ENCODE peak calls at places on chromosomes 13 and 19, in four cellular contexts. Z, D, B and V are unnamed samples.

GRCh38 chr13:75324413-75324940 is 157.5 kb downstream of the TBC1D4 start:
- DNase-seq in Z (no peak), D (no peak), B (no peak), V (no peak)

GRCh38 chr19:49881186-49881585 is 3.7 kb downstream of the TBC1D17 start:
- DNase-seq in Z (no peak), D (no peak), B (no peak), V (no peak)

GRCh38 chr13:70171151-70171550 is 62.9 kb upstream of the KLHL1 start:
- DNase-seq in Z (no peak), D (no peak), B (no peak), V (no peak)

GRCh38 chr19:7515471-7516226 is at the start of gene ZNF358:
- DNase-seq in Z (peak), D (no peak), B (peak), V (peak)

GRCh38 chr13:36526897-36527296 is 94.6 kb downstream of the CCNA1 start:
- DNase-seq in Z (no peak), D (no peak), B (no peak), V (no peak)

GRCh38 chr13:101218484-101218883 is 197.8 kb downstream of the NALCN start:
- DNase-seq in Z (no peak), D (no peak), B (no peak), V (no peak)

GRCh38 chr13:110809871-110810486 is 96.5 kb downstream of the ING1 start:
- DNase-seq in Z (no peak), D (no peak), B (no peak), V (no peak)

GRCh38 chr19:46659151-46660007 is 1.6 kb downstream of the DACT3 start:
- DNase-seq in Z (peak), D (no peak), B (no peak), V (peak)

GRCh38 chr13:43911283-43911682 is 31.6 kb downstream of the LACC1 start:
- DNase-seq in Z (no peak), D (no peak), B (no peak), V (no peak)

GRCh38 chr13:48161530-48162179 is 66.8 kb upstream of the MED4 start:
- DNase-seq in Z (no peak), D (no peak), B (no peak), V (no peak)

GRCh38 chr13:52847322-52847681 is 1.1 kb downstream of the PCDH8 start:
- DNase-seq in Z (no peak), D (no peak), B (no peak), V (no peak)

GRCh38 chr13:36432106-36432544 is at the start of gene CCNA1:
- DNase-seq in Z (peak), D (no peak), B (no peak), V (peak)

GRCh38 chr13:36385471-36385870 is 39.3 kb upstream of the SPART start:
- DNase-seq in Z (no peak), D (no peak), B (no peak), V (no peak)

GRCh38 chr13:109787135-109787954 is 962 bp upstream of the IRS2 start:
- DNase-seq in Z (peak), D (no peak), B (no peak), V (no peak)

GRCh38 chr19:33405491-33406461 is 32.3 kb downstream of the CEBPG start:
- DNase-seq in Z (no peak), D (no peak), B (no peak), V (no peak)

GRCh38 chr13:59607780-59608233 is 555.9 kb downstream of the DIAPH3 start:
- DNase-seq in Z (no peak), D (no peak), B (no peak), V (no peak)

GRCh38 chr13:19069684-19070397 is 111.8 kb downstream of the TUBA3C start:
- DNase-seq in Z (no peak), D (no peak), B (no peak), V (no peak)

GRCh38 chr19:58578430-58578925 is 5.3 kb upstream of the MZF1 start:
- DNase-seq in Z (no peak), D (no peak), B (no peak), V (no peak)
- TF ChIP-seq POLR2AphosphoS2 in Z (no peak), D (no peak), B (no peak), V (no peak)

GRCh38 chr19:43777163-43777700 is 3.5 kb downstream of the KCNN4 start:
- DNase-seq in Z (peak), D (no peak), B (no peak), V (no peak)
- TF ChIP-seq POLR2AphosphoS2 in Z (no peak), D (peak), B (no peak), V (no peak)

DNA sequence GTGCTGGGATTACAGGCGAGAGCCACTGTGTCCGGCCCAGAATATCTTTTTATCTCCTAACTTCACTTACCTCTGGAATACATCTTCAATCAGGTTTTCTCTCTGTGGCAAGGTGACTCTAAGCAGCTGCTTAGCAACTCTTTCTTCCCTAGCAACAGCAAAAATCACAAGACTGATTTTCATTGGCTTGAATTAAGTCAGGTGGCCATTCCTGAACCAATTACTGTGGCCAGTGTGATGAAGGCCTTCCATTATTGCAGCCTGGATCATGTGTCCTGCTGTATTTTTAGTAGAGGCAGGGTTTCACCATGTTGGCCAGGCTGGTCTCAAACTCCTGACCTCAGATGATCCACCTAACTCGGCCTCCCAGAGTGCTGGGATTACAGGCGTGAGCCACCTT is 9.0 kb upstream of the LTBP4 start:
- DNase-seq in Z (no peak), D (no peak), B (peak), V (peak)
- TF ChIP-seq POLR2AphosphoS2 in Z (no peak), D (no peak), B (no peak), V (no peak)

GRCh38 chr19:4372630-4373367 is 27.5 kb downstream of the SH3GL1 start:
- DNase-seq in Z (no peak), D (no peak), B (no peak), V (no peak)

GRCh38 chr19:4369888-4370260 is 26.5 kb downstream of the MPND start:
- DNase-seq in Z (no peak), D (no peak), B (no peak), V (no peak)

GRCh38 chr19:4370418-4371041 is 27.2 kb downstream of the MPND start:
- DNase-seq in Z (no peak), D (no peak), B (no peak), V (no peak)

GRCh38 chr19:4371898-4372629 is 28.3 kb downstream of the SH3GL1 start:
- DNase-seq in Z (peak), D (no peak), B (no peak), V (no peak)

DNA sequence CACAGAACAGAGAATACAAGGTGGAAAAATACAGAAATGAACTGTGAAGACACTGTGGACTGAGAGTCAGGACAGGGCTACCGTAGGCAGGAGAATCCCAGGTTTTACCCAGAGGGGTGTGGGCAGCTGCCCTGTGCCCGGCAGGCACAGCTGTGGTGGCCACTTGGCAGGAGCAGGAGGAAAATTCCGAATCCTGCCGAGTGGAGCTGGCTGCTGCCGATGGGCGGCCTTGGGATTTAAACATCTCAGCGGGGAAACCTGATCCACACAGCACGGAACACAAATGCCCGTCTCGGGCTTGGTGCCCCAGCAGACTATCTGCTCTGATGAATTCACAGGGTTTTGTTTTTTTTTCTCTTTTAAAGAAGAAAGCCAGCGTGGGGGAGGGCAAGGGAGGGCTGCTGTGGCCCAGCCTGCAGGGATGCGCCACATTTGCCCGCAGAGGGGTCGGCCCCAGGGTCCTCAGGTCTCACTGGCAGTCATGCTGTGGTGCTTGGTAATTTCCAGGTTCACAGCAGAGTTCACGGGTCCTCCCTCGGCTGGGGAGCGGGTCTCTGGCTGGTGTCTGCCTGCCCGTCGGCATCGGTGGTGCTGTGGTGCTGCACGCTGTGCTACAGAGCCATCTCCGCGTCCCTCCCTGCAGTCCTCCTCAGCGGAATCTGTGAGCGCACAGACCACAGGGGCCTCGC is 28.0 kb downstream of the MPND start:
- DNase-seq in Z (no peak), D (no peak), B (no peak), V (no peak)
- TF ChIP-seq POLR2AphosphoS2 in Z (no peak), D (no peak), B (no peak), V (no peak)